ENCODE peak calls at places on chromosomes 11 and 22, in five cellular contexts. F is gastrocnemius medialis; D is prostate gland; E is CD4-positive, alpha-beta memory T cell; L is sigmoid colon. W is an unnamed sample.

GRCh38 chr11:102653744-102654291 is 28.7 kb upstream of the MMP20 start:
- DNase-seq in F (no peak), D (no peak), E (no peak), L (no peak), W (no peak)

GRCh38 chr11:17651061-17651460 is 68.3 kb upstream of the MYOD1 start:
- DNase-seq in F (no peak), D (no peak), E (no peak), L (no peak), W (no peak)

GRCh38 chr11:16781821-16782220 is 43.4 kb downstream of the C11orf58 start:
- DNase-seq in F (no peak), D (no peak), E (no peak), L (no peak), W (no peak)

GRCh38 chr11:46286789-46287188 is 9.3 kb downstream of the CREB3L1 start:
- DNase-seq in F (no peak), D (no peak), E (no peak), L (no peak), W (no peak)

GRCh38 chr11:106091480-106092123 is 14.1 kb downstream of the AASDHPPT start:
- DNase-seq in F (no peak), D (no peak), E (no peak), L (no peak), W (no peak)

GRCh38 chr11:44730775-44731174 is 4.0 kb downstream of the TSPAN18 start:
- DNase-seq in F (no peak), D (no peak), E (no peak), L (no peak), W (no peak)

GRCh38 chr22:42863349-42863911 is 6.4 kb upstream of the ARFGAP3 start:
- DNase-seq in F (no peak), D (no peak), E (no peak), L (no peak), W (no peak)

GRCh38 chr11:19428206-19429001 is 187.7 kb upstream of the E2F8 start:
- DNase-seq in F (no peak), D (no peak), E (no peak), L (no peak), W (no peak)

GRCh38 chr11:58919561-58919960 is 19.7 kb upstream of the GLYATL1 start:
- DNase-seq in F (no peak), D (no peak), E (no peak), L (no peak), W (no peak)

GRCh38 chr22:40325315-40325714 is 21.0 kb upstream of the ADSL start:
- DNase-seq in F (no peak), D (no peak), E (peak; percentile 41), L (no peak), W (peak; percentile 74)

GRCh38 chr22:47316020-47316419 is 553.6 kb downstream of the TBC1D22A start:
- DNase-seq in F (no peak), D (no peak), E (no peak), L (no peak), W (no peak)

GRCh38 chr11:12963789-12964536 is 45.2 kb upstream of the RASSF10 start:
- DNase-seq in F (peak; percentile 23), D (peak; percentile 61), E (peak; percentile 41), L (peak; percentile 73), W (peak; percentile 31)

GRCh38 chr11:120326228-120326627 is 1.1 kb downstream of the TLCD5 start:
- DNase-seq in F (no peak), D (no peak), E (no peak), L (no peak), W (no peak)

GRCh38 chr11:44606472-44606871 is 41.0 kb downstream of the CD82 start:
- DNase-seq in F (no peak), D (no peak), E (no peak), L (no peak), W (no peak)

DNA sequence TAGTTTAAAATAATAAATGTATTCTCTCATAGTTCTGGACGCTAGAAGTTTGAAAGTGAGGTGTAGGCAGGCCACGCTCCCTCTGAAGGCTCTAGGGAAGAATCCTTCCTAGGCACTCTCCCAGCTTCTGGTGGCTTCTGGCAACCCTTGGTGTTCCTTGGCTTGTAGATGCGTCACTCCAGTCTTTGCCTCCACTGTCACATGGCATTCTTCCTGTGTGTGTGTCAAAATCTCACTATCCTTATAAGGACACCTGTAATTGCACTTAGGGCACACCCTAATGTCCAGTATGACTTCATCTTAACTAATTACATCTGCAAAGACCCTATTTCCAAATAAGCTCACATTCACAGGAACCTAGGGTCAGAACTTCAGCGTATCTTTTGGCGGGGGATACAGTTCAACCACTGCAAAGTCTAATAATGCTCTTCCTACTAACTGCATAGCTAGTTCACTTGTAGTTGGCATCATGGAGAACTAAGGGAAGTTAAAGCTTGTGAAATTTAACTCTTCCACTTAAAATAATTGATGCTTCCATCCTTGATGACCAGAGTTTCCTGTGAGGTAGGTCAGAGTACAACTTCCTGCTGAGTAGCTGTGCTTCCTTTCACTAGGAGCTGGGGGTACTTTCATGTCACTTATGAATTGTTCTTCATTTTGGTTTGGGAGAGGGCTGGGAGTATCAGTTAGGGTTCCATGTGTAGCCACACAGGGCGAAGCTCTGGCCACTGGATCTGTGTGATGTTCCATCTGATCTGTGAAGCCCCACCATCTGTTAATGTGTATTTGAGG is 10.4 kb downstream of the YWHAH start:
- DNase-seq in F (peak; percentile 55), D (no peak), E (no peak), L (no peak), W (no peak)
- H3K27ac ChIP-seq in F (peak overlapping the region; percentile 76), D (no peak overlapping the region), E (peak overlapping the region; percentile 61), L (peak overlapping the region; percentile 80), W (no peak overlapping the region)

GRCh38 chr11:33040862-33041453 is 1.6 kb downstream of the TCP11L1 start:
- DNase-seq in F (no peak), D (no peak), E (no peak), L (no peak), W (no peak)

GRCh38 chr11:33043221-33043833 is 4.0 kb downstream of the TCP11L1 start:
- DNase-seq in F (no peak), D (no peak), E (no peak), L (no peak), W (no peak)

GRCh38 chr11:33040127-33040861 is 922 bp downstream of the TCP11L1 start:
- DNase-seq in F (no peak), D (no peak), E (peak; percentile 49), L (no peak), W (peak; percentile 58)

GRCh38 chr11:33045551-33046255 is 6.3 kb downstream of the TCP11L1 start:
- DNase-seq in F (no peak), D (no peak), E (no peak), L (no peak), W (no peak)

GRCh38 chr11:33044281-33044680 is 4.9 kb downstream of the TCP11L1 start:
- DNase-seq in F (no peak), D (no peak), E (no peak), L (no peak), W (no peak)
- H3K27ac ChIP-seq in F (no peak overlapping the region), D (no peak overlapping the region), E (no peak overlapping the region), L (no peak overlapping the region), W (no peak overlapping the region)

DNA sequence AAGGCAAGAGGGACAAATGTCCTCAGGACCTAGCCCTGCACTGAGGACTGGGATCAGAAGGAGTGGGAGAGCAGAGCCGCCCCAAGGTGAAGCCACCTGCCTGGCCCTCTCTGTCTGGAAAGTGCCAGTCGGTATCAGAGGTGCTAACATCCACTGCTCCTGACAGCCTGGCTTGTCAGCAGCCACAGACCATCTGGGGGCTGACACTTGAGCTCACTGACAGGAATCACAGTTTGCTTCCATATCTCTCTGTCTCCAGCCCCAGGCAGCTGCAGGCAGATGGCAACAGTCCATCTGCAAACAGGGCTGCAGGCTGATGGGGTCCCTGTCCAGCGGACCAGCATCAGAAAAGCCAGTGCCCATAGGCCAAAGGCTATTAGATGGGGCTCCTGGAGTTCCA is 5.5 kb downstream of the OPCML start:
- DNase-seq in F (no peak), D (no peak), E (no peak), L (no peak), W (no peak)
- H3K27ac ChIP-seq in F (no peak overlapping the region), D (no peak overlapping the region), E (no peak overlapping the region), L (no peak overlapping the region), W (no peak overlapping the region)

GRCh38 chr22:39184586-39185577 is 32.4 kb upstream of the CBX7 start:
- DNase-seq in F (no peak), D (no peak), E (no peak), L (peak; percentile 60), W (no peak)

GRCh38 chr22:39185601-39186012 is 33.1 kb upstream of the CBX7 start:
- DNase-seq in F (no peak), D (peak; percentile 20), E (no peak), L (peak; percentile 89), W (no peak)

GRCh38 chr22:39181778-39182177 is 29.3 kb upstream of the CBX7 start:
- DNase-seq in F (no peak), D (no peak), E (no peak), L (no peak), W (no peak)

GRCh38 chr22:39182478-39183030 is 30.1 kb upstream of the CBX7 start:
- DNase-seq in F (no peak), D (no peak), E (no peak), L (no peak), W (no peak)

DNA sequence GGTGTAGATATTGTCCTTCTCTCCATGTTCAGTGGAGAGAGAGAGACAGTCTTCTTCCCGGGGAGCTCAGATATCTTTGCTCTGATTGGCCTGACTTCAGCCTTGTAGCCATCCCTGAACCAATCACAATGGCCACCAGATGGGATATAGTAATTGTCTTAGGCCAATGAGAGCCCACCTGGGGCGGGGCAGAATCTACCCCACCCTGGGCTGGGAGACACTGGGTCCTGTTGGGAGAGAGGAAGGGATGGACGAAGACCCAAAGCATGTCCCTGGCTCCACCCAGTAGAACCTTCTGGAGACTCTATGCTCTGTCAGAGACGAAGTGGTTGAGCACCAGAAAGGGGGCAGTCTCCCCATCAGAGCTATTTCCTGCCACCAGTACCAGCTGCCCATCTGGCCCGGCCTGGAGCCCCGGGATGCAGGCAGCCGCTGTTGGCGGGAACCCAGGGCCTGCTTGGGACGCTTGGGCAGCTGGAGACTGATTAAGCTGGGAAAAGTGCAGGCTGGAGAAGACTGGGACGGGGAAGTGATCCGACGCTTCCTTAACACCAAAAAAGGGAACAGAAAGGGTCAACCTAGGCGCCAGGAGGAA is 31.6 kb upstream of the CBX7 start:
- DNase-seq in F (no peak), D (no peak), E (no peak), L (no peak), W (no peak)
- H3K27ac ChIP-seq in F (peak overlapping the region; percentile 33), D (no peak overlapping the region), E (no peak overlapping the region), L (peak overlapping the region; percentile 60), W (no peak overlapping the region)

GRCh38 chr22:29093980-29094379 is 21.1 kb downstream of the KREMEN1 start:
- DNase-seq in F (no peak), D (no peak), E (no peak), L (no peak), W (no peak)
- H3K27ac ChIP-seq in F (peak overlapping the region; percentile 74), D (peak overlapping the region; percentile 18), E (no peak overlapping the region), L (peak overlapping the region; percentile 26), W (no peak overlapping the region)

DNA sequence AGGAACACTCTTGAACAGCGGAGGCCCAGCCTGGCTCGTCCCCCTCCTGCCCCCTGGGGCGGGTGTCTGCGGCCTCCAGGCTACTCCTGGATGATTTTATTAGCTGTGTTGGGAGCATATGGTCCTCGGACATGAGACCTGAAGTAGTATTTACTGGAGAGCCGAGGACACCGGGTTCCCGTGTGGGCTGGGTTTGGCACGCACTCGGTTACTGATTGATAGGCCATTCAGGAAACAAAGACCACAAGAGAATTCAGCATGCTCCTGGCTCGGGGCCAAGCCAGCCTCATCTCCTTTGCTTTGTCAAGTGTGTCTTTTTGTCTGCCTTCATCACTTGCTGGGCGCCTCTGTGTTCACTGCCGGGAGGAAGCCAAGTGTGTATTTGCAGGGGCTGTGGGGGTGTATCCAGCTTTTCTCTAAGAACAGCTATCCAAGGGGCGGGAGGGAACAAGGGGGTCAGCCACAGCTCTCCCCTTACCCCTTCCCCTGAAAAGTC is 9.7 kb downstream of the FXYD2 start:
- DNase-seq in F (no peak), D (peak; percentile 46), E (peak; percentile 85), L (peak; percentile 89), W (peak; percentile 71)
- H3K27ac ChIP-seq in F (no peak overlapping the region), D (peak overlapping the region; percentile 49), E (peak overlapping the region; percentile 74), L (no peak overlapping the region), W (peak overlapping the region; percentile 65)